ENCODE peak calls at places on chromosomes 7 and 10, in six cellular contexts. Y, Z, G, E, F and I are unnamed samples.

GRCh38 chr7:38506004-38506403 is 125.2 kb downstream of the AMPH start:
- DNase-seq in Y (no peak), Z (no peak), G (no peak), E (no peak), F (peak; percentile 70), I (no peak)

GRCh38 chr7:107150375-107151073 is 18.3 kb upstream of the HBP1 start:
- DNase-seq in Y (peak; percentile 74), Z (peak; percentile 78), G (peak; percentile 63), E (peak; percentile 85), F (peak; percentile 69), I (no peak)

GRCh38 chr7:133672866-133673265 is 420.0 kb downstream of the EXOC4 start:
- DNase-seq in Y (no peak), Z (no peak), G (no peak), E (no peak), F (no peak), I (no peak)

GRCh38 chr7:154903083-154903731 is 99.7 kb downstream of the PAXIP1 start:
- DNase-seq in Y (no peak), Z (no peak), G (no peak), E (no peak), F (no peak), I (no peak)

GRCh38 chr7:45582136-45582742 is 8.1 kb downstream of the ADCY1 start:
- DNase-seq in Y (no peak), Z (no peak), G (no peak), E (peak; percentile 61), F (no peak), I (no peak)

GRCh38 chr7:42380411-42380810 is 143.4 kb upstream of the GLI3 start:
- DNase-seq in Y (no peak), Z (no peak), G (no peak), E (no peak), F (peak; percentile 66), I (no peak)

GRCh38 chr10:822661-823367 is 108.7 kb downstream of the LARP4B start:
- DNase-seq in Y (no peak), Z (no peak), G (no peak), E (no peak), F (no peak), I (no peak)

GRCh38 chr7:55170335-55170734 is 151.5 kb downstream of the EGFR start:
- DNase-seq in Y (no peak), Z (no peak), G (no peak), E (no peak), F (no peak), I (no peak)

GRCh38 chr10:13491747-13492360 is 37.0 kb downstream of the BEND7 start:
- DNase-seq in Y (no peak), Z (no peak), G (no peak), E (no peak), F (no peak), I (no peak)

GRCh38 chr10:314871-315270 is 179.6 kb downstream of the ZMYND11 start:
- DNase-seq in Y (no peak), Z (peak; percentile 29), G (no peak), E (no peak), F (no peak), I (no peak)

GRCh38 chr10:102656026-102656425 is 11.7 kb downstream of the TRIM8 start:
- DNase-seq in Y (no peak), Z (no peak), G (no peak), E (no peak), F (no peak), I (no peak)

GRCh38 chr7:95593343-95593742 is 3.0 kb downstream of the PDK4 start:
- DNase-seq in Y (no peak), Z (no peak), G (no peak), E (no peak), F (no peak), I (no peak)
- H3K27ac ChIP-seq in Y (no peak overlapping the region), Z (no peak overlapping the region), G (no peak overlapping the region), E (no peak overlapping the region), F (no peak overlapping the region), I (no peak overlapping the region)

GRCh38 chr7:37442268-37442667 is 6.4 kb downstream of the ELMO1 start:
- DNase-seq in Y (no peak), Z (no peak), G (no peak), E (no peak), F (no peak), I (no peak)
- H3K4me1 ChIP-seq in Y (no peaks in the 10 kb centered on the region), Z (no peaks in the 10 kb centered on the region), G (no peaks in the 10 kb centered on the region), E (peaks cover 16% of the 10 kb centered on the region), F (no peaks in the 10 kb centered on the region), I (peaks cover 2% of the 10 kb centered on the region)

GRCh38 chr10:74079914-74080590 is 70.6 kb downstream of the AP3M1 start:
- DNase-seq in Y (peak; percentile 92), Z (peak; percentile 34), G (no peak), E (no peak), F (peak; percentile 65), I (no peak)
- H3K27ac ChIP-seq in Y (peak overlapping the region; percentile 43), Z (peak overlapping the region; percentile 47), G (no peak overlapping the region), E (no peak overlapping the region), F (peak overlapping the region; percentile 43), I (no peak overlapping the region)

GRCh38 chr10:80187060-80187459 is 18.3 kb downstream of the ANXA11 start:
- DNase-seq in Y (no peak), Z (no peak), G (no peak), E (no peak), F (no peak), I (no peak)

GRCh38 chr10:80184291-80184690 is 21.0 kb downstream of the ANXA11 start:
- DNase-seq in Y (no peak), Z (peak; percentile 53), G (no peak), E (no peak), F (no peak), I (no peak)

GRCh38 chr10:80186364-80187012 is 18.8 kb downstream of the ANXA11 start:
- DNase-seq in Y (no peak), Z (no peak), G (no peak), E (no peak), F (peak; percentile 57), I (no peak)

GRCh38 chr10:80187465-80188409 is 17.6 kb downstream of the ANXA11 start:
- DNase-seq in Y (peak; percentile 47), Z (no peak), G (peak; percentile 74), E (no peak), F (no peak), I (no peak)

DNA sequence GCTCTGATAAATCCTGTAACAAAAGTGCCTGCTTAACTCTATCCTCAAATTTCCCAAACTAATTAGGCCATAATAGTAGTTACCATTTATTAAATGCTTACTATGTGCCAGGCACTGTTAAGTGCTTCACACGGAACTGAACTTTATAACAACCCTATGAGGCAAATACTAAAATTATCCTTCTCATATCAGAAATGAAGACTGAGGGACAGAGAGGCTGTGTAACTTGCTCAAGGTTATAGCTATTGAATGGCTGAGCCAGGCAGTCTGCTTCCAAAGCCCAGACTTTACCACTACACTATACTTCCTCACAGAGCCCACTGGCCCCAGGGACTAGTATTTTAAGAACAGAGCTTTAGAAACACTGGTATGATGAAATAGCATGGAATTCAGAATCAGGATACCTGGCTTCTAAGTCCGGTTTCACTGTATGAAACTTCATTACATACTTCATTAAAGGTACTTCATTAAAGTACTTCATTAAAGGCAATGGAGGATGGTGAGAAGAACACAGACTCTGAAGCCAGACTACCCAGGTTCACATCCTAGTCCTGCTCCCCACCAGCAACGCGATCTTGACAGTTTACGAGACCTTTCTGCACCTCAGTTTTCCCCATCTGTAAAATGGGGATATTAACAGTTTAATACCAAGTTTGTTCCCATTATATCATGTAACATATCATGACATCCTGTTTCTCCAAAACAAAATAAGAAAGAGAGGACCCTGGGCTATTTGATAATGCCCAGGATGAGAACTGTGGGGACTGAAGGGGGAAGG is 19.6 kb downstream of the ANXA11 start:
- DNase-seq in Y (no peak), Z (no peak), G (no peak), E (no peak), F (no peak), I (no peak)
- H3K4me1 ChIP-seq in Y (peaks cover 5% of the 10 kb centered on the region), Z (peaks cover 20% of the 10 kb centered on the region), G (peaks cover 23% of the 10 kb centered on the region), E (no peaks in the 10 kb centered on the region), F (no peaks in the 10 kb centered on the region), I (peaks cover 2% of the 10 kb centered on the region)

GRCh38 chr10:58970160-58970915 is 206.1 kb upstream of the PHYHIPL start:
- DNase-seq in Y (no peak), Z (no peak), G (no peak), E (no peak), F (no peak), I (no peak)

GRCh38 chr10:58971211-58971610 is 205.2 kb upstream of the PHYHIPL start:
- DNase-seq in Y (no peak), Z (no peak), G (no peak), E (no peak), F (no peak), I (no peak)

GRCh38 chr10:58971806-58972491 is 204.5 kb upstream of the PHYHIPL start:
- DNase-seq in Y (no peak), Z (no peak), G (no peak), E (no peak), F (no peak), I (no peak)

GRCh38 chr10:58967551-58968418 is 208.7 kb upstream of the PHYHIPL start:
- DNase-seq in Y (no peak), Z (no peak), G (peak; percentile 86), E (peak; percentile 97), F (no peak), I (peak; percentile 93)

DNA sequence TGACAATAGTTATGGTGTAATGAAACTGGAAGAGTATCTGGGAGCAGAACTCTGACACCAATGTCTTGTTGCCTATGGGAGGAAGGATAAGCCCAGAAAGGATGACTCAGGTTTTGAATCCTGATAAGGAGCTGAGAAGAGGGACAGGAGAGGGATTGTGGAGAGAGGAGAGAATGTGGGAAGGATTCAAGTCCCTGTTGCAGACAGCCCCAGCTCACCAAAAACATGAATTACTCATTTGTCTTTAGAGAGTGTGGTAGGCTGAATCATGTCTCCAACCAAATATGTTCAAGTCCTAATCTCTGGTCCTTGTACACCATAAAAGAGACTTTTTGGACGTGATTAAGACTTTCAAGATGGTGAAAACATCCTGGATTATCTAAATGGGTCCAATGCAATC is 206.9 kb upstream of the PHYHIPL start:
- DNase-seq in Y (no peak), Z (no peak), G (no peak), E (no peak), F (peak; percentile 20), I (no peak)
- H3K27ac ChIP-seq in Y (no peak overlapping the region), Z (no peak overlapping the region), G (no peak overlapping the region), E (no peak overlapping the region), F (no peak overlapping the region), I (no peak overlapping the region)

DNA sequence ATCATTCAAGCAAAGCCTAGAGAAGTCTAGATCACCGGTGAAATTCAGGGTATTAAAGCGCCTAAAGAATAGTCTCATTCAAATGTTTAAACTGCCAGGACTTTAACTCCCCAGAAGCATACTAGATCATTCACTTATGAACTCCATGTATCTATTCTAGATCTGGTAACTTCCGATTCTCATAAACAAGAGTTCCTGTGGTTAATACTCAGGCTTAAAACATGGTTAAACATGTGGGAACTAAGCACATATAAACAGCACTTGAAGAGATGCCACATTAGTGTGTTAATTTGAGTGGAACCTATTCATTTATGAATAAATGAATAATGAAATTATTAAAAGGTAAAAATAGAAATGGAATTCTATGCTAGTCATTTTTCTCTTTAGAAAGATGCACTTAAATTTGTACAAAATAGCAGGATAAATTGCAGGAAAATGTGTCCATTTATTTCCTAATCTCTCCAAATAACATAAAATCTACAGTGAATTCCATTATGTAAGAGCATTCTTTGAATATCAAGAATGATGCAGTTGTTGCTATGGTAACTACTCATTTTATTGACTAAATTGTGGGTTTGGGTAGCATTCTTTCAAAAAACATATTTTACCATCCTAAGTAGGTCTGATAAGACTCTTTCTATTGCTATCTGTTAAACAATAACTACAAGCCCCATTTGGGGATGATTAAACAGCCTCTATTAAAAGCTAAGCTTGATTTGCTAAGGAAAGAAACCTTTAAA is 147.6 kb upstream of the TMEM168 start:
- DNase-seq in Y (no peak), Z (peak; percentile 45), G (no peak), E (no peak), F (peak; percentile 70), I (no peak)
- H3K4me1 ChIP-seq in Y (peaks cover 5% of the 10 kb centered on the region), Z (peaks cover 3% of the 10 kb centered on the region), G (peaks cover 1% of the 10 kb centered on the region), E (peaks cover 10% of the 10 kb centered on the region), F (peaks cover 44% of the 10 kb centered on the region), I (no peaks in the 10 kb centered on the region)

GRCh38 chr7:74183653-74184450 is 9.7 kb downstream of the EIF4H start:
- DNase-seq in Y (peak; percentile 62), Z (no peak), G (no peak), E (peak; percentile 72), F (peak; percentile 33), I (no peak)
- H3K27ac ChIP-seq in Y (no peak overlapping the region), Z (no peak overlapping the region), G (no peak overlapping the region), E (no peak overlapping the region), F (peak overlapping the region; percentile 34), I (no peak overlapping the region)